ENCODE peak calls at places on chromosomes 5 and 9, in nine cellular contexts. H, E, N, X, R, D, O, V and J are unnamed samples.

GRCh38 chr9:89358376-89358775 is 40.1 kb downstream of the SECISBP2 start:
- DNase-seq in H (no peak), E (no peak), N (no peak), X (no peak), R (no peak), D (no peak), O (no peak), V (no peak), J (no peak)

GRCh38 chr5:155738616-155739015 is 588.3 kb upstream of the SGCD start:
- DNase-seq in H (no peak), E (no peak), N (no peak), X (no peak), R (no peak), D (no peak), O (no peak), V (no peak), J (no peak)

GRCh38 chr9:76592105-76593010 is 133.4 kb downstream of the GCNT1 start:
- DNase-seq in H (no peak), E (no peak), N (no peak), X (no peak), R (no peak), D (no peak), O (peak), V (no peak), J (peak)

GRCh38 chr5:155193018-155193417 is 179.5 kb downstream of the KIF4B start:
- DNase-seq in H (no peak), E (no peak), N (no peak), X (no peak), R (no peak), D (no peak), O (peak), V (no peak), J (no peak)

GRCh38 chr9:73743826-73744225 is 592.2 kb downstream of the ANXA1 start:
- DNase-seq in H (no peak), E (no peak), N (no peak), X (no peak), R (no peak), D (no peak), O (no peak), V (no peak), J (no peak)

GRCh38 chr9:12640866-12641636 is 52.1 kb upstream of the TYRP1 start:
- DNase-seq in H (no peak), E (peak), N (no peak), X (no peak), R (no peak), D (no peak), O (peak), V (no peak), J (no peak)

GRCh38 chr9:4992872-4993271 is 7.8 kb downstream of the JAK2 start:
- DNase-seq in H (no peak), E (no peak), N (no peak), X (no peak), R (no peak), D (no peak), O (no peak), V (no peak), J (no peak)

GRCh38 chr9:92176068-92176799 is 61.0 kb upstream of the SPTLC1 start:
- DNase-seq in H (no peak), E (no peak), N (no peak), X (no peak), R (no peak), D (no peak), O (no peak), V (no peak), J (peak)

GRCh38 chr5:138339086-138339456 is 1.0 kb downstream of the FAM53C start:
- DNase-seq in H (peak), E (no peak), N (no peak), X (no peak), R (no peak), D (no peak), O (no peak), V (no peak), J (no peak)

GRCh38 chr5:134129411-134130238 is 15.1 kb downstream of the TCF7 start:
- DNase-seq in H (no peak), E (no peak), N (no peak), X (no peak), R (no peak), D (no peak), O (no peak), V (no peak), J (no peak)

GRCh38 chr9:21668504-21668903 is 133.9 kb upstream of the MTAP start:
- DNase-seq in H (no peak), E (no peak), N (peak), X (no peak), R (no peak), D (no peak), O (no peak), V (no peak), J (no peak)

GRCh38 chr9:109963079-109963478 is 183.1 kb downstream of the PALM2AKAP2 start:
- DNase-seq in H (no peak), E (no peak), N (no peak), X (no peak), R (no peak), D (no peak), O (no peak), V (no peak), J (no peak)

GRCh38 chr5:149885512-149885911 is 59.1 kb downstream of the PDE6A start:
- DNase-seq in H (no peak), E (no peak), N (no peak), X (no peak), R (no peak), D (no peak), O (no peak), V (no peak), J (no peak)

GRCh38 chr9:23496827-23497226 is 329.2 kb downstream of the ELAVL2 start:
- DNase-seq in H (no peak), E (no peak), N (no peak), X (no peak), R (no peak), D (no peak), O (no peak), V (no peak), J (no peak)

GRCh38 chr5:147918101-147918500 is 11.8 kb upstream of the C5orf46 start:
- DNase-seq in H (no peak), E (no peak), N (no peak), X (no peak), R (no peak), D (no peak), O (no peak), V (no peak), J (no peak)

GRCh38 chr9:130932220-130933069 is 6.6 kb downstream of the FIBCD1 start:
- DNase-seq in H (no peak), E (no peak), N (no peak), X (no peak), R (no peak), D (peak), O (peak), V (no peak), J (peak)

GRCh38 chr9:36849943-36850342 is 184.1 kb downstream of the PAX5 start:
- DNase-seq in H (no peak), E (no peak), N (no peak), X (no peak), R (no peak), D (no peak), O (no peak), V (no peak), J (no peak)

GRCh38 chr9:91884746-91885687 is 65.0 kb downstream of the ROR2 start:
- DNase-seq in H (no peak), E (no peak), N (no peak), X (no peak), R (no peak), D (no peak), O (no peak), V (no peak), J (no peak)

GRCh38 chr5:171806976-171807823 is 21.6 kb downstream of the SMIM23 start:
- DNase-seq in H (no peak), E (no peak), N (no peak), X (no peak), R (no peak), D (no peak), O (peak), V (no peak), J (peak)

GRCh38 chr5:17113174-17113941 is 104.1 kb upstream of the BASP1 start:
- DNase-seq in H (no peak), E (no peak), N (no peak), X (no peak), R (no peak), D (no peak), O (peak), V (no peak), J (no peak)

GRCh38 chr5:158765407-158765806 is 334.3 kb downstream of the EBF1 start:
- DNase-seq in H (no peak), E (no peak), N (no peak), X (no peak), R (no peak), D (no peak), O (no peak), V (no peak), J (no peak)

GRCh38 chr9:72150172-72150571 is 932 bp downstream of the GDA start:
- DNase-seq in H (no peak), E (no peak), N (no peak), X (no peak), R (no peak), D (no peak), O (no peak), V (no peak), J (no peak)

GRCh38 chr5:27124590-27124989 is 86.2 kb upstream of the CDH9 start:
- DNase-seq in H (no peak), E (peak), N (no peak), X (no peak), R (no peak), D (no peak), O (peak), V (no peak), J (peak)

GRCh38 chr5:73469878-73470277 is 21.3 kb upstream of the FOXD1 start:
- DNase-seq in H (no peak), E (no peak), N (no peak), X (no peak), R (no peak), D (no peak), O (no peak), V (no peak), J (no peak)

GRCh38 chr5:80704221-80704620 is 49.4 kb upstream of the DHFR start:
- DNase-seq in H (no peak), E (no peak), N (no peak), X (no peak), R (no peak), D (no peak), O (peak), V (no peak), J (no peak)

GRCh38 chr5:60026174-60026573 is 132.6 kb upstream of the PDE4D start:
- DNase-seq in H (no peak), E (no peak), N (no peak), X (no peak), R (no peak), D (no peak), O (peak), V (no peak), J (peak)

GRCh38 chr5:109258755-109259154 is 151.0 kb downstream of the PJA2 start:
- DNase-seq in H (no peak), E (no peak), N (no peak), X (no peak), R (no peak), D (no peak), O (no peak), V (no peak), J (no peak)

GRCh38 chr9:92100237-92100911 is 14.8 kb downstream of the SPTLC1 start:
- DNase-seq in H (no peak), E (no peak), N (no peak), X (no peak), R (no peak), D (no peak), O (peak), V (no peak), J (no peak)

GRCh38 chr5:74556631-74557595 is 83.6 kb downstream of the ENC1 start:
- DNase-seq in H (no peak), E (no peak), N (no peak), X (no peak), R (no peak), D (no peak), O (no peak), V (no peak), J (no peak)

GRCh38 chr9:71733176-71733575 is 35.1 kb downstream of the CEMIP2 start:
- DNase-seq in H (no peak), E (no peak), N (no peak), X (no peak), R (no peak), D (no peak), O (no peak), V (no peak), J (no peak)

GRCh38 chr5:96940586-96940985 is 4.7 kb downstream of the LNPEP start:
- DNase-seq in H (no peak), E (no peak), N (no peak), X (no peak), R (no peak), D (no peak), O (no peak), V (no peak), J (no peak)